ENCODE peak calls at places on chromosome 14, in nine cellular contexts. N, C, A, T, Y, B, M, U and G are unnamed samples.
A peak's percentile ranks its signal among the peaks of the same experiment; 100 is the strongest.

GRCh38 chr14:82431031-82431430 is 897.4 kb upstream of the SEL1L start:
- DNase-seq in C (no peak), T (no peak), U (no peak), B (no peak), Y (no peak), A (no peak), N (no peak), M (no peak), G (no peak)

GRCh38 chr14:77257700-77258099 is 13.3 kb downstream of the NGB start:
- DNase-seq in U (no peak), Y (no peak), M (no peak), B (no peak), A (no peak), T (no peak), N (no peak), C (no peak), G (no peak)

GRCh38 chr14:72774894-72775620 is 118.8 kb downstream of the DPF3 start:
- DNase-seq in B (no peak), C (no peak), Y (no peak), U (no peak), T (no peak), A (no peak), M (no peak), N (no peak), G (no peak)

GRCh38 chr14:51552768-51553426 is 98.8 kb upstream of the FRMD6 start:
- DNase-seq in Y (peak; percentile 85), T (no peak), C (no peak), A (no peak), N (no peak), B (no peak), M (peak; percentile 47), U (no peak), G (no peak)

GRCh38 chr14:104392396-104393198 is 187.0 kb upstream of the C14orf180 start:
- DNase-seq in C (no peak), T (peak; percentile 34), M (no peak), N (peak; percentile 17), U (peak; percentile 2), A (no peak), Y (peak; percentile 68), B (no peak), G (no peak)

GRCh38 chr14:73472182-73473114 is 14.1 kb upstream of the NUMB start:
- DNase-seq in T (no peak), U (no peak), A (peak; percentile 64), Y (no peak), M (peak; percentile 73), B (peak; percentile 71), N (no peak), C (no peak), G (no peak)

GRCh38 chr14:90568405-90568804 is 171.6 kb downstream of the CALM1 start:
- DNase-seq in B (no peak), Y (no peak), U (peak; percentile 65), M (no peak), C (no peak), N (no peak), T (no peak), A (no peak), G (no peak)

GRCh38 chr14:76762617-76763361 is 1.5 kb downstream of the VASH1 start:
- DNase-seq in Y (peak; percentile 69), C (no peak), A (no peak), N (peak; percentile 23), B (no peak), M (no peak), U (no peak), T (peak; percentile 64), G (no peak)

GRCh38 chr14:75591331-75591946 is 13.0 kb downstream of the FLVCR2 start:
- DNase-seq in N (no peak), C (no peak), U (no peak), M (no peak), B (no peak), T (no peak), A (no peak), Y (no peak), G (no peak)

GRCh38 chr14:79706382-79706781 is 504.9 kb downstream of the DIO2 start:
- DNase-seq in T (no peak), N (no peak), A (no peak), M (peak; percentile 70), Y (no peak), U (no peak), C (no peak), B (no peak), G (no peak)

GRCh38 chr14:24151404-24152080 is 4.2 kb downstream of the RNF31 start:
- DNase-seq in C (no peak), T (no peak), A (no peak), N (no peak), M (no peak), B (no peak), U (no peak), Y (no peak), G (no peak)

DNA sequence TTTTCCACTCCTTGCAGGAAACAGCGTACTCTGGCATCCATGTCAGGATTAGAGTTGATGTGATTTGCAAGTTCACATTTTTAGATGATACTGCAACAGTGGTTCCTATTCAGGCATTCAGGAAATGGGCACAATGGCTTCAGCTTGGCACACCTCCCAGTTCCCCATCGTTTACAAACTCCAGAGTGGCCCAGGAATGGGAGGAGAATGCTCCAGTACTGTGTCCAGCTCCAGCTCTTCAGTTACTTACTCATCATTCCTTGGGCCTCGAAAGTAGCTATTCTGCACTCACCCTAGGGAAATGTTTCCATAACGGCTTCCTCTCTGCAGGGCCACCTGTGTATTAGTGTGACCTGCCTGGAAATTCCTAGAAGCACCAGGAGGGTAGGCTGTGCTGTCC is 239.7 kb upstream of the RGS6 start:
- DNase-seq in T (no peak), M (no peak), B (no peak), U (peak; percentile 60), A (no peak), C (no peak), Y (no peak), N (no peak), G (no peak)
- H3K27ac ChIP-seq in T (no peak overlapping the region), M (no peak overlapping the region), B (no peak overlapping the region), U (peak overlapping the region; percentile 73), A (no peak overlapping the region), C (no peak overlapping the region), Y (no peak overlapping the region), N (no peak overlapping the region), G (no peak overlapping the region)

DNA sequence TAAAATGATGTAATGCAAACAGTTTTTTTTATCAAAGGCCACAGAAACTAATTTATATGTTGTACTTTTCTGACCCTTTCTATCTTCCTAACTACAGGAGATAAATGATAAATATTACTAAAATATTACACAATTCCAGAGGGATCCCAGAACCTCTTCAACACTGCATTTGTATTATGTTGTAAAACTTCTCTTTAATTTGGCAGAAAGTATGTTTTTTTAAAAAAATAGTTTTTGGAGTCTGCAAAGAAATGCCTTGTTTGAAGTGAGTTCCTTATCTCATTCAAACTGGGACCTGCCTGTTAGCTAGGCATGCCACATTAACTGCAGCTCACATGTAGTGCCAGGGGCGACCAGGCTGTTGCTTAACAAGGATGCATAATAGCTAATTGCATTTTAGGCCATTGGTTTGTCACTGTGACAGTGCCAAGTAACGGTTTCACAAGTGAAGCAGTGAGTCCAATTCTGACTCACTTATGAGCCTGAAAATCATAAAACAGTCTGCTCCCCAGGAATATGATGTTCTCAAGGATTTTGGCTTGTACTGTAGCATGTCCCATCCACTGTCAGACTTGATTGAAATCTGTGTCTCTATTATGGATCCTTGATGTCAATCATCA is 267.0 kb downstream of the KTN1 start:
- DNase-seq in B (no peak), Y (peak; percentile 83), M (no peak), U (peak; percentile 39), C (no peak), A (no peak), N (no peak), T (peak; percentile 68), G (no peak)
- TF ChIP-seq CTCF in B (no peak), Y (no peak), M (no peak), U (no peak), C (no peak), A (no peak), N (no peak), T (no peak), G (no peak)

DNA sequence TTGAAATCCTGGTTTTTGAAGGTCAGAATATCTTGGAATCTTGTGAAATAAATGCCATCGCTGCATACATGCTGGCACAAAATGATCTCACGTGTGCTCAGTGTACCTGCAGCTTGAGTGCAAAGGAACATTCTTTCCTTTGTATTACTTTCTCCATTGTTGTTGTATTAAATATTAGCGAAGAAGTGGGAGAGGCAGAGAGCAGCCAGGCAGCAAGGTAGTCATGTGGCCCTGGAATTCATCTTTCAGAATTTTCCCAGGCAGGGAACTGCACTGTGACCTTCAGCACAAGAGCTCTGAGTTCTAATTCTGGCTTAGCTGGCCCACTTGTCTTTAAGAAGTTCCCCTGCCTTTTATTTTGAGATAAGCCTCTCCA is 145.5 kb downstream of the PRKCH start:
- DNase-seq in B (no peak), Y (no peak), T (no peak), N (no peak), A (no peak), U (no peak), M (no peak), C (no peak), G (no peak)
- H3K27ac ChIP-seq in B (no peak overlapping the region), Y (no peak overlapping the region), T (peak overlapping the region; percentile 82), N (no peak overlapping the region), A (no peak overlapping the region), U (no peak overlapping the region), M (peak overlapping the region; percentile 79), C (peak overlapping the region; percentile 97), G (peak overlapping the region; percentile 83)

GRCh38 chr14:94680498-94681288 is 68.5 kb downstream of the SERPINA3 start:
- DNase-seq in C (no peak), B (no peak), T (no peak), U (peak; percentile 20), M (no peak), N (no peak), Y (peak; percentile 40), A (peak; percentile 84), G (no peak)

GRCh38 chr14:94682736-94683135 is 70.5 kb downstream of the SERPINA3 start:
- DNase-seq in B (no peak), T (no peak), Y (no peak), N (peak; percentile 8), M (no peak), C (no peak), A (no peak), U (no peak), G (no peak)

GRCh38 chr14:94679941-94680340 is 67.8 kb downstream of the SERPINA3 start:
- DNase-seq in Y (peak; percentile 38), U (peak; percentile 22), T (no peak), N (no peak), B (no peak), M (no peak), C (no peak), A (no peak), G (no peak)

GRCh38 chr14:94682061-94682516 is 69.9 kb downstream of the SERPINA3 start:
- DNase-seq in C (no peak), A (no peak), Y (peak; percentile 48), N (peak; percentile 32), B (peak; percentile 31), U (peak; percentile 28), M (no peak), T (no peak), G (no peak)

DNA sequence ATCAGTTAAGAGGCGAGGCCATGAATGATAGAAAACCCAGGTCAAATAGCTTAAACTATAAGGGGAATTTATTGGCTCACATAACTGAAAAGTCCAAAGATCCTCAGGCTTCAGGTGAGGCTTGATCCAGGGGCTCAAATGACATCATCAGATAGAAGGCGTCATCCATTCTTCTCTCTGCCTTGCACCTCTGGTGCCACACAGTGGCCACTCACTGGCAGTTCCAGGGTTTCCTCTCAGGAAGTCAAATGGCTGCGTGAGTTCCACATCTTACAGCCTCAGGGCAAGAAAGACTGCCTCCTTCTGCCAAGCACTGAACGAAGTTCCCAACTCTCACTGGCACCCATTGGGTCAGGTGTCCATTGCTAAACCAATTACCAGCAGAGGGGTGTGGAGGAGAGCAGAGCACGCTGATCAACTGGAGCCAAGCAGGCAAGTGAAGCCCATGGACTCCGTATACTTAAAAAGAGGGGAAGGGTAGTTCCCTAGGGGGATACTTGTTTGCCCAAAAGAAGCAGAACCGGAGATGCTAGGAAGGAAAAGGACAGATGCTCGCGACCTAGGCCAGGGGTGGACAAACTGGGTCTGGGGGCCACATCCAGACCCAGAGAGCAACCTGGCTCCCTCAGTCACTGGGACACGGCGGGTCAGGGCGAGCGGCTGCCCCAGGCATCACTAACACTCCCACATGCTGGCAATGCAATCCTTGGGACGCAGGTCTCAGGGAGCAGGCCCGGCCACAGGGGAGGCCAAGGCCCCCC is 69.3 kb downstream of the SERPINA3 start:
- DNase-seq in C (peak; percentile 60), U (peak; percentile 31), T (no peak), M (no peak), B (peak; percentile 67), A (peak; percentile 78), Y (peak; percentile 60), N (peak; percentile 79), G (no peak)
- TF ChIP-seq CTCF in C (peak; percentile 90), U (no peak), T (no peak), M (peak; percentile 74), B (peak; percentile 59), A (peak; percentile 95), Y (no peak), N (peak; percentile 70), G (peak; percentile 25)